ENCODE peak calls at places on chromosomes 5 and 9, in nine cellular contexts. T is glutamatergic neuron, I is foreskin keratinocyte, P is left ventricle myocardium inferior, B is cardiac muscle cell, L is astrocyte, F is AG10803, S is neural crest cell, U is BJ. R is an unnamed sample.

GRCh38 chr5:35938518-35939227 is at the start of gene CAPSL:
- DNase-seq in T (no peak), I (no peak), P (no peak), B (peak; percentile 63), L (peak; percentile 68), F (peak; percentile 61), S (peak; percentile 22), U (no peak), R (no peak)

GRCh38 chr9:899440-900184 is 58.1 kb downstream of the DMRT1 start:
- DNase-seq in T (no peak), I (no peak), P (no peak), B (no peak), L (no peak), F (no peak), S (no peak), U (no peak), R (no peak)

GRCh38 chr9:100096378-100096916 is 2.4 kb downstream of the ERP44 start:
- DNase-seq in T (no peak), I (no peak), P (no peak), B (no peak), L (no peak), F (no peak), S (no peak), U (no peak), R (no peak)

GRCh38 chr5:368162-369084 is 46.9 kb downstream of the AHRR start:
- DNase-seq in T (peak; percentile 6), I (no peak), P (no peak), B (no peak), L (peak; percentile 86), F (peak; percentile 90), S (no peak), U (peak; percentile 71), R (peak; percentile 6)

GRCh38 chr5:23318960-23319359 is 188.4 kb upstream of the PRDM9 start:
- DNase-seq in T (no peak), I (peak; percentile 58), P (no peak), B (no peak), L (no peak), F (no peak), S (no peak), U (no peak), R (no peak)

GRCh38 chr5:93592866-93593265 is 9.8 kb downstream of the NR2F1 start:
- DNase-seq in T (no peak), I (no peak), P (no peak), B (no peak), L (no peak), F (no peak), S (no peak), U (no peak), R (no peak)

GRCh38 chr5:177132504-177133118 is 962 bp upstream of the NSD1 start:
- DNase-seq in T (peak; percentile 67), I (no peak), P (no peak), B (peak; percentile 38), L (no peak), F (no peak), S (peak; percentile 34), U (no peak), R (no peak)

GRCh38 chr5:39420482-39421145 is 4.2 kb downstream of the DAB2 start:
- DNase-seq in T (no peak), I (no peak), P (peak; percentile 69), B (no peak), L (peak; percentile 79), F (peak; percentile 90), S (peak; percentile 3), U (peak; percentile 72), R (no peak)

GRCh38 chr5:112013660-112014059 is 256.7 kb upstream of the NREP start:
- DNase-seq in T (no peak), I (no peak), P (no peak), B (no peak), L (no peak), F (no peak), S (no peak), U (no peak), R (no peak)

GRCh38 chr5:139482050-139482889 is at the start of gene STING1:
- DNase-seq in T (no peak), I (peak; percentile 94), P (peak; percentile 80), B (peak; percentile 48), L (peak; percentile 93), F (peak; percentile 97), S (no peak), U (peak; percentile 84), R (no peak)

GRCh38 chr9:37999501-38000189 is 69.4 kb downstream of the SHB start:
- DNase-seq in T (no peak), I (peak; percentile 39), P (no peak), B (no peak), L (no peak), F (no peak), S (no peak), U (no peak), R (no peak)

GRCh38 chr5:81302596-81302995 is 1.2 kb downstream of the ZCCHC9 start:
- DNase-seq in T (no peak), I (no peak), P (no peak), B (no peak), L (peak; percentile 27), F (peak; percentile 4), S (no peak), U (no peak), R (no peak)

GRCh38 chr9:89529243-89530030 is 31.5 kb upstream of the SEMA4D start:
- DNase-seq in T (no peak), I (no peak), P (no peak), B (no peak), L (no peak), F (no peak), S (no peak), U (no peak), R (no peak)

GRCh38 chr9:14348241-14349140 is 34.5 kb upstream of the NFIB start:
- DNase-seq in T (no peak), I (peak; percentile 26), P (no peak), B (no peak), L (no peak), F (no peak), S (peak; percentile 21), U (no peak), R (no peak)

GRCh38 chr5:53613036-53613435 is 52.6 kb downstream of the NDUFS4 start:
- DNase-seq in T (no peak), I (no peak), P (no peak), B (peak; percentile 3), L (peak; percentile 34), F (no peak), S (no peak), U (no peak), R (no peak)

GRCh38 chr5:6401410-6401809 is 23.1 kb upstream of the MED10 start:
- DNase-seq in T (no peak), I (no peak), P (no peak), B (no peak), L (no peak), F (no peak), S (no peak), U (no peak), R (no peak)

DNA sequence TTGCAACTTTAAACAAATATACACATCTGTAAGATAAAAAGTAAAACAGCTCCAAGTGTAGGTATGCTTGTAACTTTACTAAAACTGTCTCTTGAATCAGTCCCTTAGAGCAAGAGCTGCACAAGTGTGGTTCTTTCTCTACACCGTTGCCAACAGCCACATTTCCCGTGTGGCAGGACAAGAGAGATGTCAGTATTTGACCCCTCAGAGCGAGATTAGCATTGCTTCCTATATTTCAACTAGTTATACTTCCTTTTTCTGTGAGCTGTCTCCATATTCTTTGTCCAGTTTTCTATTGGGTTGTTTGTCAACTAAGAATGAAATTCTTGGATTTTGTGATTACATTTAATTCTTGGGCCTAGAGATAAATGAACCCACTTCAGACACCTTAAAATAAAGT is 8.1 kb downstream of the PLIN2 start:
- DNase-seq in T (no peak), I (no peak), P (no peak), B (no peak), L (no peak), F (no peak), S (no peak), U (no peak), R (no peak)
- TF ChIP-seq CTCF in T (no peak), I (no peak), P (no peak), B (no peak), L (no peak), F (no peak), S (no peak), U (no peak), R (no peak)

DNA sequence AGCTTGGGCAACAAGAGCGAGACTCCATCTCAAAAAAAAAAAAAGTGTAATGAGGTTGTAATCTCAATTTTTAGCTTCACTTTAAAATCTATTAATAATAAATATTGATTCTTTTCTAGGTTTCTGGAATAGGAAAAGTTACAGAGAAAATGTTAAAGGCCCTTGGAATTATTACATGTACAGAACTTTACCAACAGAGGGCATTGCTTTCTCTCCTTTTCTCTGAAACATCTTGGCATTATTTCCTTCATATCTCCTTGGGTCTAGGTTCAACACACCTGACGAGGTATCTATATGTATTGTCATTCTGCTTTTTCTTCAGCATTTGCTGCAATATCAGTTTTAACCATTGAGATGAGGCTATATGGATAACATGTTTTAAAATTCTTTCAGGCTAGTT is 26.6 kb upstream of the ANKDD1B start:
- DNase-seq in T (no peak), I (no peak), P (no peak), B (no peak), L (no peak), F (no peak), S (no peak), U (no peak), R (no peak)
- TF ChIP-seq CTCF in T (no peak), I (peak; percentile 70), P (no peak), B (peak; percentile 28), L (peak; percentile 22), F (peak; percentile 32), S (peak; percentile 51), U (no peak), R (no peak)

DNA sequence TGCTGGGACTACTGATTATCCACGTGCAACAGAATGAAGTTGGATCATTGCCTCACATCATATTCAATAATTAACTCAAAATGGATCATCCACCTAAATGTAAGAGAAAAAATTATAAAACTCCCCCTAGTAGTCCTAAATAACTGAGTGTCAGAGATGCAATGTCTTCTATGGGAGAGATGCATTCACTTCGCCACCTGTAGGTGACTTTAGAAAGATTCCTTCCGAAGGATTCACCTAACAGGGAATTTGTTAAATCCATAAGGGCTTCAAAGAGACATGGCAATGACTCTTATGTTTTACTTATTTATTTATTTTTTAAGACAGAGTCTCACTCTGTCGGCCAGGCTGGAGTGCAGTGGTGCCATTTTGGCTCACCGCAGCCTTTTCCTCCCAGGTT is 526.0 kb downstream of the MTRR start:
- DNase-seq in T (no peak), I (no peak), P (no peak), B (peak; percentile 12), L (no peak), F (no peak), S (no peak), U (no peak), R (no peak)
- TF ChIP-seq CTCF in T (no peak), I (no peak), P (no peak), B (no peak), L (no peak), F (no peak), S (peak; percentile 22), U (no peak), R (peak; percentile 5)

DNA sequence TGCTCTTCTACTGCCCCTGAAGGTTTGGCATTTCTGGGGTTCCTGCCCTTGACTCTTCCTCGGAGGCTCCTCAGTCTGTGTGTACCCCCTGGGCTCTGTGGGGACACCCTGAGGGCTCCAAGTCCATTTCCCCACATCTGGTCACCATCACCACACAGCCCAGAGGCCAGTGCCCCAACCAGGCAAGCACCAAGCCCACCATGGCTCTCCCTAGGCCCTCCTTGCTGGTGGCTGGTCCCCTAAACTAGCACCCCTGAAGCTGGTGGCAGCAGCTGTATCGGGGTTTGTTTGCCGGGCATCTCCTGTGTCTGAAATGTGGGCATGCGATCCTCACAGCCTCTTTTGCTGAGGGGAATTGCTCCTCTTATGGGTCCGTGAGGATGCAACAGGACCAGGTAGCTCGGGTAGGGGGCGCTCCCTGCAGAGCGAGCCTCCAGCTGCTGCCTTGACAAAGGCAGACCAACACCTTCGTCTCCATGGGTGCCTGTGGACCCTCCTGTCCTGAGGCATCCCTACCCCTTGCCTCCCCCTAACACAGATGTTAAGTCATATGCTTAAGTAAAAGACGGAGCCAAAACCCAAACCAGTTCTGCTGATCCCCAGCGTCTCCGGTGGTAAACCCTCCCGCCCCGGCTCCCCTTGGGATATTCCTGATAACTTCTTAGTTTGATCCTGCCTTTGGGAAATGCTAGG is 138.9 kb upstream of the IRX4 start:
- DNase-seq in T (no peak), I (no peak), P (no peak), B (no peak), L (no peak), F (no peak), S (no peak), U (no peak), R (no peak)
- TF ChIP-seq CTCF in T (no peak), I (no peak), P (no peak), B (no peak), L (no peak), F (no peak), S (no peak), U (no peak), R (no peak)